ENCODE peak calls at places on chromosomes 5 and 9, in four cellular contexts. Z is K562, L is psoas muscle, B is cardiac fibroblast. N is an unnamed sample.

GRCh38 chr5:42250-42649 is 49.7 kb upstream of the PLEKHG4B start:
- DNase-seq in Z (no peak), L (no peak), B (peak; percentile 37), N (peak; percentile 13)

GRCh38 chr9:68685770-68686169 is 19.3 kb upstream of the PIP5K1B start:
- DNase-seq in Z (peak; percentile 67), L (no peak), B (no peak), N (no peak)

GRCh38 chr5:141343242-141343952 is at the start of gene PCDHGA3:
- DNase-seq in Z (peak; percentile 48), L (no peak), B (peak; percentile 73), N (peak; percentile 58)

GRCh38 chr5:41068169-41068568 is 3.0 kb downstream of the MROH2B start:
- DNase-seq in Z (no peak), L (no peak), B (no peak), N (no peak)

GRCh38 chr9:113579270-113580040 is 115.9 kb downstream of the RGS3 start:
- DNase-seq in Z (no peak), L (no peak), B (peak; percentile 62), N (peak; percentile 33)

GRCh38 chr5:79707535-79707934 is 17.9 kb downstream of the CMYA5 start:
- DNase-seq in Z (no peak), L (no peak), B (no peak), N (no peak)

GRCh38 chr5:150217874-150218692 is 28.2 kb downstream of the SLC6A7 start:
- DNase-seq in Z (peak; percentile 88), L (peak; percentile 85), B (peak; percentile 88), N (peak; percentile 77)

GRCh38 chr5:156473271-156473935 is 146.4 kb downstream of the SGCD start:
- DNase-seq in Z (no peak), L (no peak), B (peak; percentile 50), N (peak; percentile 11)

GRCh38 chr5:78610633-78611032 is 37.9 kb downstream of the LHFPL2 start:
- DNase-seq in Z (no peak), L (no peak), B (peak; percentile 62), N (no peak)

GRCh38 chr5:119583684-119584083 is 45.7 kb upstream of the FAM170A start:
- DNase-seq in Z (no peak), L (no peak), B (peak; percentile 55), N (peak; percentile 29)

DNA sequence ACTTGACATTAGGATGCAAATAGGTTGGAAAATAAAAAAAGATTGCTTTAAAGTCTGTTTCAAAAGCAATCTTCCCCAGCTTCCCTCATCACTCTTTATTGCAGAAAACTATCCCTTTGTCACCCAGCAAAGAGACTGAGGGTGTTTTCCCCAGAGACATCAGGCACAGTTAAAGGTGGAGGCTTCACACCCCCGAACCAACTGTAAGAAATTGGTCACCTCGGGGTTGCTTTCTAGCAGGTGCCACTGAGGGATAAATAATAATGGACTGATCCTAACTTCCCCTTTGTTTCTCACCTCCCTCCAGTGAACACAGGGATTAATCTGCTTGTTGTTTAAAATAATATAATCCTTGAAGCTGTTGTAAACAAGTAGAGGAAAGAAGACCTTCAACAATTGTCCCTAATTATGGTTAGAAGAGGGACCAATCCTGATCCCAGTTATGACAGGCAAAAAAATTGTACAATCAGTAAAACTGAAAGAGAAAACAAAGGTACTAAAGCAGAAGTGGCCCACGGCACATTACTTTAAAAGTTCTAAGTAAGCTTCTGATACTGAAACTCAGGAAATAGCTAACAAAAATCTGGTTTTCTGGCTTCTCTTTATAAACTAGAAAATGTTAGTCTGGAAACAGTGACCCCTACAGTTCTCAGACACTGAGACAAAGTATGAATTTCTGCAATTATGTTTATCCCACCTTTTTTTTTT is 6.6 kb upstream of the PCSK1 start:
- DNase-seq in Z (no peak), L (no peak), B (peak; percentile 8), N (no peak)
- TF ChIP-seq CTCF in Z (peak; percentile 2), L (no peak), B (peak; percentile 5), N (peak; percentile 20)

GRCh38 chr5:98157368-98157767 is 616.1 kb upstream of the RGMB start:
- DNase-seq in Z (no peak), L (no peak), B (no peak), N (no peak)
- TF ChIP-seq CTCF in Z (no peak), L (no peak), B (no peak), N (no peak)

DNA sequence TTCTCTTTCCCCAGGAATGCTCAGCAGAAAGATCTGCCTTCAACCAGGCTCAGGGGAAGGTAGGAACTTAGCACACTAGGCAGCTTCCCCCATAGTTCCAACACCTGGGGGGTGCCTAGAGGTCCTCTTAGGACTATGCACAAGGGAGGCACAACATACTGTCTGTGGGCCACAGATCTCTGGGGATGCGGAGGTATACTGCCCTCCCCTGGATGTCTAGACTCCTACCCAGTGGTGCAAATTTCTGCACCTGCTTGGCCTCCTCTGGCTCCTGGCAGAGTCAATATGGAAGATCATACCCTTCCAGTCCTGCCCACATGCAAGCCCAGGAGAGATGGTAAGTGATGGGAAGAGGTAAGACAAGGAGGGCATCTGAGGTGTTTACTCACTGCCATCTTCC is 247.5 kb upstream of the DAPK1 start:
- DNase-seq in Z (no peak), L (no peak), B (no peak), N (no peak)
- TF ChIP-seq CTCF in Z (no peak), L (no peak), B (no peak), N (no peak)

GRCh38 chr5:73238873-73239272 is 65.9 kb downstream of the TMEM174 start:
- DNase-seq in Z (no peak), L (no peak), B (no peak), N (no peak)
- TF ChIP-seq CTCF in Z (no peak), L (no peak), B (no peak), N (no peak)

GRCh38 chr9:73179594-73179993 is 27.9 kb downstream of the ANXA1 start:
- DNase-seq in Z (no peak), L (no peak), B (peak; percentile 57), N (no peak)

GRCh38 chr9:73180373-73180772 is 28.7 kb downstream of the ANXA1 start:
- DNase-seq in Z (no peak), L (no peak), B (peak; percentile 75), N (no peak)

GRCh38 chr9:73183917-73184861 is 32.5 kb downstream of the ANXA1 start:
- DNase-seq in Z (no peak), L (no peak), B (peak; percentile 75), N (no peak)
- TF ChIP-seq CTCF in Z (peak; percentile 57), L (peak; percentile 78), B (peak; percentile 23), N (peak; percentile 15)

GRCh38 chr9:118482311-118482710 is 778.1 kb downstream of the TLR4 start:
- DNase-seq in Z (no peak), L (no peak), B (no peak), N (no peak)
- TF ChIP-seq CTCF in Z (no peak), L (no peak), B (no peak), N (no peak)

GRCh38 chr9:9912459-9912858 is 700.3 kb downstream of the PTPRD start:
- DNase-seq in Z (no peak), L (no peak), B (no peak), N (peak; percentile 4)
- TF ChIP-seq CTCF in Z (no peak), L (no peak), B (no peak), N (peak; percentile 59)

N was measured in brain microvascular endothelial cell.